ENCODE peak calls at places on chromosomes 7 and 10, in eight cellular contexts. U is heart right ventricle, S is sigmoid colon, Z is fibroblast of lung, L is PC-9, C is neural progenitor cell, Q is GM12865, O is fibroblast of the aortic adventitia. F is an unnamed sample.

GRCh38 chr7:12403287-12404181 is at the start of gene VWDE:
- DNase-seq in U (peak), S (no peak), Z (peak), L (peak), C (peak), Q (peak), O (no peak), F (peak)

GRCh38 chr7:47405921-47406765 is 175.8 kb downstream of the TNS3 start:
- DNase-seq in U (peak), S (peak), Z (peak), L (peak), C (no peak), Q (no peak), O (peak), F (no peak)

GRCh38 chr7:23472974-23473847 is 2.9 kb upstream of the IGF2BP3 start:
- DNase-seq in U (no peak), S (no peak), Z (peak), L (no peak), C (peak), Q (no peak), O (no peak), F (peak)

GRCh38 chr10:2953495-2953894 is 113.9 kb upstream of the PFKP start:
- DNase-seq in U (no peak), S (no peak), Z (no peak), L (no peak), C (no peak), Q (no peak), O (no peak), F (no peak)

GRCh38 chr7:133352430-133352829 is 99.6 kb downstream of the EXOC4 start:
- DNase-seq in U (no peak), S (no peak), Z (no peak), L (no peak), C (no peak), Q (no peak), O (no peak), F (no peak)

GRCh38 chr7:150927954-150928340 is 50.2 kb downstream of the KCNH2 start:
- DNase-seq in U (no peak), S (no peak), Z (peak), L (no peak), C (no peak), Q (no peak), O (no peak), F (no peak)

GRCh38 chr10:100981178-100981710 is 6.1 kb downstream of the MRPL43 start:
- DNase-seq in U (no peak), S (no peak), Z (no peak), L (no peak), C (no peak), Q (no peak), O (no peak), F (no peak)

GRCh38 chr10:68600041-68600778 is 40.1 kb downstream of the TET1 start:
- DNase-seq in U (peak), S (peak), Z (peak), L (peak), C (peak), Q (peak), O (peak), F (peak)

GRCh38 chr10:12050528-12050927 is 7.9 kb upstream of the UPF2 start:
- DNase-seq in U (no peak), S (no peak), Z (no peak), L (no peak), C (no peak), Q (no peak), O (no peak), F (no peak)

GRCh38 chr7:50649259-50649885 is 84.2 kb upstream of the DDC start:
- DNase-seq in U (no peak), S (no peak), Z (no peak), L (no peak), C (no peak), Q (no peak), O (no peak), F (no peak)

GRCh38 chr10:110996256-110996655 is 76.9 kb downstream of the SHOC2 start:
- DNase-seq in U (no peak), S (no peak), Z (no peak), L (no peak), C (no peak), Q (no peak), O (no peak), F (no peak)

DNA sequence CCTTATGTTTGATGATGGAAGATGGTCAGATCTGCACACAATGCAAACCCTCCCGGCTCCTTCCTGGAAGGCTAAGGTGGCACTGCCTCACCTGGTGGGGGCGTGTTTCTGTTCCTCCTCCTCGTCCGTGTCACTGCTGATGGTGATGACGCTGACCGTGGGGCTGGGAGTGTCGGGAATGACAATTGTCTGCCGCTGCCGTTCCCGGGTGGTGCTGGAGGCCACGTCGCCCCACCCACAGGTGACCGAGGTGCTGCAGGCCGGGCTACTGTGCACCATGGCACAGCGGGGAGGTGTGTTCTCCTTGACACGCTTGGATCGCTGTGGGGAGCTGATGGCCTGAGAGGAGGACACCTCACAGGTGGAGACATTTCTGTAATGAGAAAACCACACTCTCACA is 73.1 kb downstream of the CLEC2L start:
- DNase-seq in U (no peak), S (no peak), Z (no peak), L (no peak), C (no peak), Q (no peak), O (no peak), F (no peak)
- H3K4me3 ChIP-seq in U (no peak), S (no peak), Z (no peak), L (no peak), C (no peak), Q (no peak), O (no peak), F (no peak)

GRCh38 chr7:42883950-42884349 is 27.9 kb downstream of the C7orf25 start:
- DNase-seq in U (peak), S (no peak), Z (peak), L (no peak), C (peak), Q (peak), O (no peak), F (peak)

GRCh38 chr7:42886866-42887509 is 24.9 kb downstream of the C7orf25 start:
- DNase-seq in U (no peak), S (no peak), Z (no peak), L (no peak), C (no peak), Q (no peak), O (no peak), F (no peak)

GRCh38 chr7:42880392-42880791 is 31.5 kb downstream of the C7orf25 start:
- DNase-seq in U (no peak), S (no peak), Z (peak), L (no peak), C (no peak), Q (no peak), O (no peak), F (no peak)

GRCh38 chr7:42886129-42886528 is 25.7 kb downstream of the C7orf25 start:
- DNase-seq in U (no peak), S (no peak), Z (peak), L (no peak), C (no peak), Q (no peak), O (peak), F (peak)
- TF ChIP-seq CTCF in U (no peak), S (no peak), Z (peak), L (peak), C (peak), Q (peak), O (peak), F (peak)

DNA sequence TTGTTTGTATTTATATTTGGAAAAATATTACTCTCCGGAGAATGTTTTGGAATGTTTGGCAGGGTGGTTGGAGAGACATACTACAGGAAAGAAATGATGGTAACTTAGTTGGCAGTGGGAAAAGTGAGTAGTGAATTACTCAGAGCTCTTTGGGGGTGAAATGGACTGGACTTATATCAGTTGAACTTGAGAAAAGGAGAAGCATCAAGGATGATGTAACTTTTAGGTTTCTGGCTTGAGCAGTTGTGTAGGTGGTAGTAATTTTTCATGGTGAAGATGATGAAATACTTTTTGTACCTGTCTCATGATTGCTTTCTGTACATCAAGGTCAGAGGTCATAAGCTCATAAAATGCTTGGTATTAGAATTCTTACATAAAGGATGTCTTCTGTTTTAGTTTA is 617.2 kb downstream of the AUTS2 start:
- DNase-seq in U (no peak), S (no peak), Z (peak), L (no peak), C (no peak), Q (no peak), O (peak), F (peak)
- H3K4me3 ChIP-seq in U (no peak), S (no peak), Z (no peak), L (no peak), C (no peak), Q (no peak), O (no peak), F (no peak)

GRCh38 chr10:120644549-120645410 is 187.8 kb downstream of the PLPP4 start:
- DNase-seq in U (no peak), S (no peak), Z (no peak), L (no peak), C (peak), Q (no peak), O (no peak), F (no peak)

GRCh38 chr10:120651000-120651399 is 194.0 kb downstream of the PLPP4 start:
- DNase-seq in U (no peak), S (no peak), Z (no peak), L (no peak), C (no peak), Q (no peak), O (no peak), F (no peak)

GRCh38 chr10:120646159-120646558 is 189.1 kb downstream of the PLPP4 start:
- DNase-seq in U (no peak), S (no peak), Z (no peak), L (no peak), C (no peak), Q (no peak), O (no peak), F (no peak)

GRCh38 chr10:120643373-120643772 is 186.3 kb downstream of the PLPP4 start:
- DNase-seq in U (no peak), S (no peak), Z (no peak), L (no peak), C (no peak), Q (no peak), O (no peak), F (no peak)

DNA sequence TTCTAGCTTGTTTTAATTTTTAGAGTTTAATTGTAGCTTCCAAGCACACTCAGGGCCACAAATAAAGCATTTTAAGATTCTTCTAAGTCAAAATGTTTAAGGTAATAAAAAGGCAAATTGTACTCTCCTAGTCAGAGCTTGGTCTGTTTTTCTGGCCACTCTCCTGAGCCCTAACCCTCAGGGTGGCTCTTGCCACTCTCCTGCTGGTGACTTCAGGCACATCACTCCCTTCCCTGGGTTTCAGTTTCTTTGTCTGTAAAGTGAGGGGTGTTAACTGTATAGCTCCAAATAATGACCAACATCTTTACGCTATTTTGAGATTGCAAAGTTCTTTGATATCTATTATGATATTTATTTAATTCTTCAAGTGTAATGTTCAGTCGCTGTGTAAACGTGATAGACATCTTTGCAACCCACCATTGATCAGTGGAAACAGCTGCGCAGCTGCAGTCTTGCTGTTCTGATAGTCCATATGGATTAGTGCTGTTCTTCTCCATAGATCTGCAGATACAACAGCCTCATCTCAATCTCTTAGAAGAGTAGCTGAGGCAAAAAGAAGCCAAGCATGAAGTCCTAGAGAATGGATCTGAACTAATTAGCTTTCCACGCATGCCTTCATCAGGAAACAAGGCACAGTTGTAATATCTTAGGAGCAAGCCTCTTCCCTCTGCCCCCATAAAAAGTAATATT is 189.9 kb downstream of the PLPP4 start:
- DNase-seq in U (no peak), S (no peak), Z (no peak), L (no peak), C (no peak), Q (no peak), O (no peak), F (no peak)
- TF ChIP-seq CTCF in U (no peak), S (no peak), Z (no peak), L (no peak), C (peak), Q (no peak), O (peak), F (no peak)

GRCh38 chr10:14601872-14602725 is 172.6 kb downstream of the FAM107B start:
- DNase-seq in U (no peak), S (no peak), Z (peak), L (peak), C (no peak), Q (peak), O (peak), F (peak)
- H3K4me3 ChIP-seq in U (no peak), S (no peak), Z (peak), L (peak), C (peak), Q (peak), O (no peak), F (peak)

DNA sequence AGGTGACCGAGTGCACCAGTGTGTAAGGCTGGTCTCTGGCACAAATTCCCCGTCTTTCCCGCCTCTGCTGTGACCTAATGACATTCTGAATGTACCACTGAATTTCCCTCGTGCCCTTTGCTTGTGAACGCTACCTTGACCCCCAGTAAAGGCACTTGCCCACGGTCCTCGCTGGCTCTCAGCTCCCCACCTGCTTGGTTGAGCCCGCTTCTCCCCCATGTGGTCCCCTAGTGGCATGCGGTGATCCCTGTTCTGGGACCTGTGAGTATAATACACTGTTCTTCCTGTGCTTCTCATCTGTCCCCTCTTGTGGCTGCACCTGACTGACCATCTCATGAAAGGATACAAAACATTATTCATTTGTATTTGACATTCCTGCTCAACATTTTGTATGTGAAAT is 495.7 kb downstream of the INHBA start:
- DNase-seq in U (no peak), S (no peak), Z (no peak), L (no peak), C (peak), Q (no peak), O (no peak), F (no peak)
- TF ChIP-seq CTCF in U (no peak), S (no peak), Z (no peak), L (no peak), C (peak), Q (no peak), O (no peak), F (no peak)

GRCh38 chr10:95133016-95133752 is 60.9 kb upstream of the ACSM6 start:
- DNase-seq in U (no peak), S (peak), Z (peak), L (peak), C (peak), Q (peak), O (peak), F (peak)
- H3K4me3 ChIP-seq in U (no peak), S (no peak), Z (no peak), L (no peak), C (no peak), Q (no peak), O (no peak), F (no peak)

GRCh38 chr10:34228066-34228465 is 587.0 kb downstream of the PARD3 start:
- DNase-seq in U (no peak), S (no peak), Z (no peak), L (no peak), C (no peak), Q (no peak), O (no peak), F (no peak)

GRCh38 chr10:34219860-34220518 is 595.1 kb downstream of the PARD3 start:
- DNase-seq in U (no peak), S (no peak), Z (no peak), L (no peak), C (no peak), Q (no peak), O (no peak), F (no peak)

GRCh38 chr10:34222359-34222758 is 592.7 kb downstream of the PARD3 start:
- DNase-seq in U (no peak), S (no peak), Z (no peak), L (no peak), C (peak), Q (no peak), O (no peak), F (no peak)

GRCh38 chr10:34223658-34224057 is 591.4 kb downstream of the PARD3 start:
- DNase-seq in U (no peak), S (no peak), Z (no peak), L (no peak), C (no peak), Q (no peak), O (no peak), F (no peak)
- TF ChIP-seq CTCF in U (no peak), S (no peak), Z (no peak), L (no peak), C (no peak), Q (no peak), O (no peak), F (no peak)

DNA sequence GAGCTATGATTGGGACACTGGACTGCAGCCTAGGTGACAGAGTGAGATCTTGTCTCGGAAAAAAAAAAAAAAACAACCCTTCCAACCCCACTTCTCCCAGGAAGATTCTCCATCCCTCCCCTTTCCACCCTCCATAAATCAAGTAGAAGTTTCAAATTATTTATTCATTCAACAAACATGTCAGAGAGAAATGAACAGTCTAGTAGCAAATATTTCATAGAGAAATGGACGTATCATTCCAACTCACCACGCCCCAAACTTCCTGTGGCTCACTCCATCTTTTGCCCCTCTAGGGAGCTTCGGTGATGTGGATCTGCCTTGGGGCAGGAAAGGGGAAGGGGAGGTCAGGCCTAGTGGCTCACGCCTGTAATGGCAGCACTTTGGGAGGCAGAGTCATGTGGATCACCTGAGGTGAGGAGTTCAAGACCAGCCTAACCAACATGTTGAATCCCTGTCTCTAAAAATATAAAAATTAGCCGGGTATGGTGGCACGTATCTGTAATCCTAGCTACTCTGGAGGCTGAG is 638 bp upstream of the TRAPPC14 start:
- DNase-seq in U (no peak), S (no peak), Z (no peak), L (no peak), C (no peak), Q (no peak), O (no peak), F (no peak)
- H3K4me3 ChIP-seq in U (peak), S (peak), Z (peak), L (peak), C (peak), Q (peak), O (peak), F (peak)

F was measured in foreskin fibroblast.